ENCODE peak calls at places on chromosomes 1 and 21, in six cellular contexts. One of them, this sample, is unnamed.

GRCh38 chr1:9047019-9047418 is 20.8 kb upstream of the SLC2A7 start:
- DNase-seq in fibroblast of villous mesenchyme: no peak
- DNase-seq in adrenal gland: no peak
- DNase-seq in sciatic nerve: no peak
- DNase-seq in HuH-7: no peak
- DNase-seq in HTR-8/SVneo: no peak
- DNase-seq in this sample: no peak

GRCh38 chr1:234956821-234957329 is 171.8 kb downstream of the TOMM20 start:
- DNase-seq in fibroblast of villous mesenchyme: no peak
- DNase-seq in adrenal gland: no peak
- DNase-seq in sciatic nerve: peak
- DNase-seq in HuH-7: no peak
- DNase-seq in HTR-8/SVneo: no peak
- DNase-seq in this sample: no peak

GRCh38 chr1:245693941-245694340 is 539.2 kb downstream of the KIF26B start:
- DNase-seq in fibroblast of villous mesenchyme: no peak
- DNase-seq in adrenal gland: no peak
- DNase-seq in sciatic nerve: no peak
- DNase-seq in HuH-7: no peak
- DNase-seq in HTR-8/SVneo: no peak
- DNase-seq in this sample: peak

GRCh38 chr1:215082532-215083407 is at the start of gene KCNK2:
- DNase-seq in fibroblast of villous mesenchyme: peak
- DNase-seq in adrenal gland: peak
- DNase-seq in sciatic nerve: peak
- DNase-seq in HuH-7: peak
- DNase-seq in HTR-8/SVneo: peak
- DNase-seq in this sample: no peak

GRCh38 chr1:55213885-55214213 is 1.3 kb downstream of the USP24 start:
- DNase-seq in fibroblast of villous mesenchyme: no peak
- DNase-seq in adrenal gland: no peak
- DNase-seq in sciatic nerve: peak
- DNase-seq in HuH-7: no peak
- DNase-seq in HTR-8/SVneo: no peak
- DNase-seq in this sample: no peak

GRCh38 chr1:198977909-198978308 is 339.1 kb downstream of the PTPRC start:
- DNase-seq in fibroblast of villous mesenchyme: no peak
- DNase-seq in adrenal gland: no peak
- DNase-seq in sciatic nerve: no peak
- DNase-seq in HuH-7: no peak
- DNase-seq in HTR-8/SVneo: no peak
- DNase-seq in this sample: no peak

GRCh38 chr1:50529510-50529909 is 106.3 kb upstream of the DMRTA2 start:
- DNase-seq in fibroblast of villous mesenchyme: peak
- DNase-seq in adrenal gland: no peak
- DNase-seq in sciatic nerve: no peak
- DNase-seq in HuH-7: no peak
- DNase-seq in HTR-8/SVneo: no peak
- DNase-seq in this sample: no peak

GRCh38 chr1:48362901-48363300 is 109.1 kb downstream of the SPATA6 start:
- DNase-seq in fibroblast of villous mesenchyme: no peak
- DNase-seq in adrenal gland: no peak
- DNase-seq in sciatic nerve: no peak
- DNase-seq in HuH-7: no peak
- DNase-seq in HTR-8/SVneo: no peak
- DNase-seq in this sample: no peak

GRCh38 chr1:161242313-161242712 is 4.3 kb upstream of the NR1I3 start:
- DNase-seq in fibroblast of villous mesenchyme: no peak
- DNase-seq in adrenal gland: no peak
- DNase-seq in sciatic nerve: no peak
- DNase-seq in HuH-7: no peak
- DNase-seq in HTR-8/SVneo: no peak
- DNase-seq in this sample: no peak

GRCh38 chr1:111334169-111334568 is 43.5 kb downstream of the CHIA start:
- DNase-seq in fibroblast of villous mesenchyme: peak
- DNase-seq in adrenal gland: peak
- DNase-seq in sciatic nerve: no peak
- DNase-seq in HuH-7: no peak
- DNase-seq in HTR-8/SVneo: no peak
- DNase-seq in this sample: no peak

GRCh38 chr1:156658945-156659574 is 17.1 kb downstream of the BCAN start:
- DNase-seq in fibroblast of villous mesenchyme: no peak
- DNase-seq in adrenal gland: no peak
- DNase-seq in sciatic nerve: no peak
- DNase-seq in HuH-7: no peak
- DNase-seq in HTR-8/SVneo: no peak
- DNase-seq in this sample: no peak

GRCh38 chr21:45109831-45110492 is 35.6 kb downstream of the ADARB1 start:
- DNase-seq in fibroblast of villous mesenchyme: no peak
- DNase-seq in adrenal gland: no peak
- DNase-seq in sciatic nerve: no peak
- DNase-seq in HuH-7: no peak
- DNase-seq in HTR-8/SVneo: no peak
- DNase-seq in this sample: no peak

GRCh38 chr21:45551316-45551715 is 9.1 kb upstream of the SLC19A1 start:
- DNase-seq in fibroblast of villous mesenchyme: peak
- DNase-seq in adrenal gland: peak
- DNase-seq in sciatic nerve: peak
- DNase-seq in HuH-7: no peak
- DNase-seq in HTR-8/SVneo: peak
- DNase-seq in this sample: no peak

GRCh38 chr1:40855513-40855912 is 6.7 kb downstream of the CITED4 start:
- DNase-seq in fibroblast of villous mesenchyme: no peak
- DNase-seq in adrenal gland: no peak
- DNase-seq in sciatic nerve: no peak
- DNase-seq in HuH-7: no peak
- DNase-seq in HTR-8/SVneo: no peak
- DNase-seq in this sample: no peak

GRCh38 chr1:235011599-235012435 is 116.8 kb downstream of the TOMM20 start:
- DNase-seq in fibroblast of villous mesenchyme: peak
- DNase-seq in adrenal gland: peak
- DNase-seq in sciatic nerve: peak
- DNase-seq in HuH-7: no peak
- DNase-seq in HTR-8/SVneo: peak
- DNase-seq in this sample: no peak